ENCODE peak calls at places on chromosomes 5 and 9, in eight cellular contexts. One of them, this sample, is unnamed. For H3K9me3, the result is how much of the 10 kb centered on the place peaks cover.

GRCh38 chr5:147576646-147577535 is 67.0 kb upstream of the DPYSL3 start:
- DNase-seq in stomach: peak
- DNase-seq in fibroblast of lung: peak
- DNase-seq in PC-9: peak
- DNase-seq in heart left ventricle: peak
- DNase-seq in CD8-positive, alpha-beta T cell: peak
- DNase-seq in sigmoid colon: peak
- DNase-seq in endothelial cell of umbilical vein: peak
- DNase-seq in this sample: peak

GRCh38 chr9:113913426-113914195 is 37.5 kb downstream of the ZNF618 start:
- DNase-seq in stomach: peak
- DNase-seq in fibroblast of lung: peak
- DNase-seq in PC-9: no peak
- DNase-seq in heart left ventricle: no peak
- DNase-seq in CD8-positive, alpha-beta T cell: no peak
- DNase-seq in sigmoid colon: no peak
- DNase-seq in endothelial cell of umbilical vein: no peak
- DNase-seq in this sample: no peak

GRCh38 chr9:116383956-116384355 is 230.4 kb downstream of the PAPPA start:
- DNase-seq in stomach: no peak
- DNase-seq in fibroblast of lung: peak
- DNase-seq in PC-9: no peak
- DNase-seq in heart left ventricle: no peak
- DNase-seq in CD8-positive, alpha-beta T cell: no peak
- DNase-seq in sigmoid colon: no peak
- DNase-seq in endothelial cell of umbilical vein: no peak
- DNase-seq in this sample: no peak

GRCh38 chr9:91824591-91825339 is 125.3 kb downstream of the ROR2 start:
- DNase-seq in stomach: no peak
- DNase-seq in fibroblast of lung: peak
- DNase-seq in PC-9: no peak
- DNase-seq in heart left ventricle: no peak
- DNase-seq in CD8-positive, alpha-beta T cell: no peak
- DNase-seq in sigmoid colon: peak
- DNase-seq in endothelial cell of umbilical vein: no peak
- DNase-seq in this sample: no peak

GRCh38 chr5:133888625-133888991 is 79.8 kb downstream of the C5orf15 start:
- DNase-seq in stomach: no peak
- DNase-seq in fibroblast of lung: no peak
- DNase-seq in PC-9: no peak
- DNase-seq in heart left ventricle: no peak
- DNase-seq in CD8-positive, alpha-beta T cell: no peak
- DNase-seq in sigmoid colon: no peak
- DNase-seq in endothelial cell of umbilical vein: no peak
- DNase-seq in this sample: no peak

GRCh38 chr9:12640021-12640587 is 53.1 kb upstream of the TYRP1 start:
- DNase-seq in stomach: no peak
- DNase-seq in fibroblast of lung: peak
- DNase-seq in PC-9: no peak
- DNase-seq in heart left ventricle: no peak
- DNase-seq in CD8-positive, alpha-beta T cell: no peak
- DNase-seq in sigmoid colon: no peak
- DNase-seq in endothelial cell of umbilical vein: peak
- DNase-seq in this sample: no peak

GRCh38 chr9:404229-404628 is 189.6 kb downstream of the DOCK8 start:
- DNase-seq in stomach: no peak
- DNase-seq in fibroblast of lung: no peak
- DNase-seq in PC-9: no peak
- DNase-seq in heart left ventricle: no peak
- DNase-seq in CD8-positive, alpha-beta T cell: no peak
- DNase-seq in sigmoid colon: no peak
- DNase-seq in endothelial cell of umbilical vein: no peak
- DNase-seq in this sample: no peak

GRCh38 chr5:67842806-67843205 is 372.8 kb upstream of the PIK3R1 start:
- DNase-seq in stomach: no peak
- DNase-seq in fibroblast of lung: peak
- DNase-seq in PC-9: no peak
- DNase-seq in heart left ventricle: no peak
- DNase-seq in CD8-positive, alpha-beta T cell: no peak
- DNase-seq in sigmoid colon: no peak
- DNase-seq in endothelial cell of umbilical vein: peak
- DNase-seq in this sample: peak

GRCh38 chr9:110189001-110189400 is 19.0 kb downstream of the C9orf152 start:
- DNase-seq in stomach: peak
- DNase-seq in fibroblast of lung: peak
- DNase-seq in PC-9: no peak
- DNase-seq in heart left ventricle: peak
- DNase-seq in CD8-positive, alpha-beta T cell: no peak
- DNase-seq in sigmoid colon: peak
- DNase-seq in endothelial cell of umbilical vein: no peak
- DNase-seq in this sample: no peak

GRCh38 chr9:107874591-107875374 is 385.2 kb upstream of the KLF4 start:
- DNase-seq in stomach: no peak
- DNase-seq in fibroblast of lung: no peak
- DNase-seq in PC-9: no peak
- DNase-seq in heart left ventricle: no peak
- DNase-seq in CD8-positive, alpha-beta T cell: no peak
- DNase-seq in sigmoid colon: no peak
- DNase-seq in endothelial cell of umbilical vein: no peak
- DNase-seq in this sample: no peak

GRCh38 chr9:99562263-99562565 is 259.5 kb upstream of the NR4A3 start:
- DNase-seq in stomach: no peak
- DNase-seq in fibroblast of lung: no peak
- DNase-seq in PC-9: no peak
- DNase-seq in heart left ventricle: no peak
- DNase-seq in CD8-positive, alpha-beta T cell: no peak
- DNase-seq in sigmoid colon: no peak
- DNase-seq in endothelial cell of umbilical vein: no peak
- DNase-seq in this sample: no peak

GRCh38 chr5:174355208-174355612 is 309.7 kb downstream of the NSG2 start:
- DNase-seq in stomach: no peak
- DNase-seq in fibroblast of lung: peak
- DNase-seq in PC-9: no peak
- DNase-seq in heart left ventricle: no peak
- DNase-seq in CD8-positive, alpha-beta T cell: no peak
- DNase-seq in sigmoid colon: no peak
- DNase-seq in endothelial cell of umbilical vein: no peak
- DNase-seq in this sample: no peak

GRCh38 chr5:87499478-87500410 is 87.0 kb upstream of the CCNH start:
- DNase-seq in stomach: no peak
- DNase-seq in fibroblast of lung: no peak
- DNase-seq in PC-9: peak
- DNase-seq in heart left ventricle: no peak
- DNase-seq in CD8-positive, alpha-beta T cell: no peak
- DNase-seq in sigmoid colon: no peak
- DNase-seq in endothelial cell of umbilical vein: no peak
- DNase-seq in this sample: no peak

DNA sequence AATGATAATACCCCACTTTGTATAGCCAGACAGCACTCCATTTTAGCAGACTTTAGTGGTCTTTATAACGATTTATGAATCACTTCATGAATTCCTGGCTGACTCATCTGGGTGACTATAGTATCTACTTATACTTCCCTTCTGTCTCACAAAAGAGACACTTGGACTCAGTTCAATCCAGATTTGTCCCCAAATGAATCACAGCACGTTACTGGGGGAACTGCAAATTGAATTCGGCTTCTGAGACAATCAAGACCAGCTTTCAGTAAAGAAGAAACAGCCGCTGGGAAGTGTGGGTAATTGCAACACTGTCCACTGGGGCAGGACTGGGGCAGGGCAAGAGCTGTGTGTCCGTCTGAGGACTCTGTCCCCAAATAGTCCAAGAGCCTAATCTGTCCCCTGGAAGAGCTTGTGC is 337.3 kb upstream of the RFX3 start:
- DNase-seq in stomach: no peak
- DNase-seq in fibroblast of lung: peak
- DNase-seq in PC-9: peak
- DNase-seq in heart left ventricle: no peak
- DNase-seq in CD8-positive, alpha-beta T cell: no peak
- DNase-seq in sigmoid colon: no peak
- DNase-seq in endothelial cell of umbilical vein: peak
- DNase-seq in this sample: no peak
- TF ChIP-seq CTCF in stomach: no peak
- TF ChIP-seq CTCF in fibroblast of lung: no peak
- TF ChIP-seq CTCF in PC-9: no peak
- TF ChIP-seq CTCF in heart left ventricle: no peak
- TF ChIP-seq CTCF in CD8-positive, alpha-beta T cell: no peak
- TF ChIP-seq CTCF in sigmoid colon: no peak
- TF ChIP-seq CTCF in endothelial cell of umbilical vein: no peak
- TF ChIP-seq CTCF in this sample: no peak

GRCh38 chr5:77761606-77762005 is 14.5 kb downstream of the TBCA start:
- DNase-seq in stomach: no peak
- DNase-seq in fibroblast of lung: no peak
- DNase-seq in PC-9: no peak
- DNase-seq in heart left ventricle: no peak
- DNase-seq in CD8-positive, alpha-beta T cell: no peak
- DNase-seq in sigmoid colon: no peak
- DNase-seq in endothelial cell of umbilical vein: no peak
- DNase-seq in this sample: no peak
- H3K9me3 ChIP-seq in stomach: under half
- H3K9me3 ChIP-seq in fibroblast of lung: under half
- H3K9me3 ChIP-seq in PC-9: under half
- H3K9me3 ChIP-seq in heart left ventricle: under half
- H3K9me3 ChIP-seq in CD8-positive, alpha-beta T cell: under half
- H3K9me3 ChIP-seq in sigmoid colon: under half
- H3K9me3 ChIP-seq in endothelial cell of umbilical vein: under half
- H3K9me3 ChIP-seq in this sample: under half

DNA sequence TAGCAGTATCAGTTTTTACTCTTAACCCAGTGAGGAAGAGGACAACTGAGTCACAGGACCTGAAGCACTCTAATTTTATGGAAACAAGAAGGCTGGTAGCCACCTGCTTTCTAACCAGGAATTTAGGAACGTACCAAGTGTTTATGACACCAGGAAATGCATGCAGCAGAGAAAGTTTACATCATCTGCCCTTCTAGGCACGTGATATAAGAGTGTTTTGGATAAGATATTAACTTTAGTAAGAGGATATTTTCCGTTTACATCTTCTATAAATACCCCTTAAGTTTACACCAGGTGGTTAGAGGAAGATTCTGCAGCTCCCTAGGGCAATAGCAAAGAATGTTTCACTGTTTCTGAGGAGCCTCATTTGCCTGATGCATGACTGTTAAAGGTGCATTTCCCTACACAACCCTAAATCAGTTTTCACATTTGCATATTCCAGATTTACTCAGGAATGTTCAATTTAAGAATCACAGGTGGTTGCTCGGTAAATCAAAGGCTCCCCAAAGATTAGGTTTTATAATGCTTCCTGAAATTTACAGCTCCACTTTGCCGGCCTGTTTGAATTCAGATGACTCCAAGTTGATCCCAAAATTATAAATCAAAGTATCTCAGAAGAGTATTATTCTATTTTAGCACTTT is 1.8 kb downstream of the TSC1 start:
- DNase-seq in stomach: no peak
- DNase-seq in fibroblast of lung: peak
- DNase-seq in PC-9: no peak
- DNase-seq in heart left ventricle: no peak
- DNase-seq in CD8-positive, alpha-beta T cell: no peak
- DNase-seq in sigmoid colon: no peak
- DNase-seq in endothelial cell of umbilical vein: no peak
- DNase-seq in this sample: no peak
- H3K4me3 ChIP-seq in stomach: no peak
- H3K4me3 ChIP-seq in fibroblast of lung: peak
- H3K4me3 ChIP-seq in PC-9: peak
- H3K4me3 ChIP-seq in heart left ventricle: peak
- H3K4me3 ChIP-seq in CD8-positive, alpha-beta T cell: no peak
- H3K4me3 ChIP-seq in sigmoid colon: no peak
- H3K4me3 ChIP-seq in endothelial cell of umbilical vein: no peak
- H3K4me3 ChIP-seq in this sample: no peak

GRCh38 chr9:78239506-78239905 is 3.6 kb downstream of the CEP78 start:
- DNase-seq in stomach: peak
- DNase-seq in fibroblast of lung: no peak
- DNase-seq in PC-9: no peak
- DNase-seq in heart left ventricle: no peak
- DNase-seq in CD8-positive, alpha-beta T cell: no peak
- DNase-seq in sigmoid colon: no peak
- DNase-seq in endothelial cell of umbilical vein: no peak
- DNase-seq in this sample: peak
- TF ChIP-seq CTCF in stomach: no peak
- TF ChIP-seq CTCF in fibroblast of lung: no peak
- TF ChIP-seq CTCF in PC-9: no peak
- TF ChIP-seq CTCF in heart left ventricle: peak
- TF ChIP-seq CTCF in CD8-positive, alpha-beta T cell: no peak
- TF ChIP-seq CTCF in sigmoid colon: no peak
- TF ChIP-seq CTCF in endothelial cell of umbilical vein: no peak
- TF ChIP-seq CTCF in this sample: peak

GRCh38 chr5:4762316-4762715 is 377.8 kb upstream of the ADAMTS16 start:
- DNase-seq in stomach: no peak
- DNase-seq in fibroblast of lung: no peak
- DNase-seq in PC-9: no peak
- DNase-seq in heart left ventricle: no peak
- DNase-seq in CD8-positive, alpha-beta T cell: no peak
- DNase-seq in sigmoid colon: no peak
- DNase-seq in endothelial cell of umbilical vein: no peak
- DNase-seq in this sample: no peak
- H3K9me3 ChIP-seq in stomach: under half
- H3K9me3 ChIP-seq in fibroblast of lung: under half
- H3K9me3 ChIP-seq in PC-9: under half
- H3K9me3 ChIP-seq in heart left ventricle: under half
- H3K9me3 ChIP-seq in CD8-positive, alpha-beta T cell: under half
- H3K9me3 ChIP-seq in sigmoid colon: under half
- H3K9me3 ChIP-seq in endothelial cell of umbilical vein: under half
- H3K9me3 ChIP-seq in this sample: under half

GRCh38 chr5:177131352-177131710 is 2.2 kb upstream of the NSD1 start:
- DNase-seq in stomach: no peak
- DNase-seq in fibroblast of lung: no peak
- DNase-seq in PC-9: no peak
- DNase-seq in heart left ventricle: no peak
- DNase-seq in CD8-positive, alpha-beta T cell: no peak
- DNase-seq in sigmoid colon: peak
- DNase-seq in endothelial cell of umbilical vein: no peak
- DNase-seq in this sample: no peak
- H3K4me3 ChIP-seq in stomach: no peak
- H3K4me3 ChIP-seq in fibroblast of lung: no peak
- H3K4me3 ChIP-seq in PC-9: no peak
- H3K4me3 ChIP-seq in heart left ventricle: no peak
- H3K4me3 ChIP-seq in CD8-positive, alpha-beta T cell: no peak
- H3K4me3 ChIP-seq in sigmoid colon: no peak
- H3K4me3 ChIP-seq in endothelial cell of umbilical vein: no peak
- H3K4me3 ChIP-seq in this sample: no peak

DNA sequence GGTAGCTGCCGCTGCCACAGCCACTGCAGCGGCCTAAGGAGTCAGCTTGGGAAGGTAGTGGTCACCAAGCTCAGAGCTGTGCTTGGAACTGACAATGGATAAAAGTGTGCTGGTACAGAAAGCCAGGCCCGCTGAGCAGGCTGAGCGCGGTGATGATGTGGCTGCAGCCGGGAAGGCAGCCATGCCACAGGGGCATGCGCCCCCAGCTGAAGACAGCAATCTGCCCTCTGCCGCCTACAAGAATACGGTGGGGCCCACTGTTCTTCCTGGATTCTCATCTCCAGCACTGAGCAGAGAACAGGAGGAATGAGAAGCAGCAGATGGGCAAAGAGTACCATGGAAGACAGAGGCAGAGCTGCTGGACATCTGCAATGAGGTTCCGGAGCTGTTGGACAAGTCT is 22.6 kb upstream of the ANKRD18A start:
- DNase-seq in stomach: no peak
- DNase-seq in fibroblast of lung: no peak
- DNase-seq in PC-9: no peak
- DNase-seq in heart left ventricle: no peak
- DNase-seq in CD8-positive, alpha-beta T cell: no peak
- DNase-seq in sigmoid colon: no peak
- DNase-seq in endothelial cell of umbilical vein: no peak
- DNase-seq in this sample: no peak
- TF ChIP-seq CTCF in stomach: no peak
- TF ChIP-seq CTCF in fibroblast of lung: no peak
- TF ChIP-seq CTCF in PC-9: no peak
- TF ChIP-seq CTCF in heart left ventricle: no peak
- TF ChIP-seq CTCF in CD8-positive, alpha-beta T cell: no peak
- TF ChIP-seq CTCF in sigmoid colon: no peak
- TF ChIP-seq CTCF in endothelial cell of umbilical vein: no peak
- TF ChIP-seq CTCF in this sample: no peak